ENCODE peak calls at places on chromosomes 11 and 22, in seven cellular contexts. Z, U, H, O, S, Q and N are unnamed samples.

GRCh38 chr11:120391854-120392253 is 55.6 kb downstream of the ARHGEF12 start:
- DNase-seq in Z (no peak), U (no peak), H (no peak), O (no peak), S (no peak), Q (no peak), N (no peak)

GRCh38 chr11:5891216-5891800 is 1.7 kb upstream of the OR52E5 start:
- DNase-seq in Z (no peak), U (no peak), H (no peak), O (no peak), S (no peak), Q (peak; percentile 23), N (no peak)

GRCh38 chr22:41695211-41695610 is 4.1 kb upstream of the MEI1 start:
- DNase-seq in Z (no peak), U (no peak), H (no peak), O (no peak), S (no peak), Q (no peak), N (no peak)

GRCh38 chr11:90310210-90310609 is 87.4 kb upstream of the CHORDC1 start:
- DNase-seq in Z (no peak), U (no peak), H (no peak), O (no peak), S (no peak), Q (no peak), N (no peak)

GRCh38 chr22:24071686-24072085 is 60.6 kb downstream of the CABIN1 start:
- DNase-seq in Z (no peak), U (no peak), H (no peak), O (no peak), S (no peak), Q (no peak), N (no peak)

GRCh38 chr11:76282106-76282630 is 75.9 kb upstream of the WNT11 start:
- DNase-seq in Z (no peak), U (no peak), H (no peak), O (no peak), S (peak; percentile 78), Q (no peak), N (no peak)

GRCh38 chr11:14029415-14029814 is 66.9 kb downstream of the SPON1 start:
- DNase-seq in Z (no peak), U (no peak), H (no peak), O (no peak), S (no peak), Q (no peak), N (no peak)

GRCh38 chr11:61891331-61892084 is at the start of gene FADS3:
- DNase-seq in Z (peak; percentile 61), U (no peak), H (peak; percentile 83), O (peak; percentile 71), S (peak; percentile 99), Q (peak; percentile 96), N (peak; percentile 90)

GRCh38 chr22:36419177-36419911 is 31.6 kb upstream of the MYH9 start:
- DNase-seq in Z (no peak), U (no peak), H (peak; percentile 23), O (no peak), S (peak; percentile 80), Q (no peak), N (no peak)

GRCh38 chr11:16280256-16280682 is 76.1 kb downstream of the SOX6 start:
- DNase-seq in Z (no peak), U (no peak), H (no peak), O (no peak), S (peak; percentile 32), Q (peak; percentile 36), N (no peak)

GRCh38 chr22:35517207-35517606 is 23.4 kb upstream of the RASD2 start:
- DNase-seq in Z (no peak), U (no peak), H (no peak), O (no peak), S (no peak), Q (no peak), N (no peak)

GRCh38 chr11:135074397-135074998 is 662.5 kb upstream of the B3GAT1 start:
- DNase-seq in Z (no peak), U (no peak), H (no peak), O (no peak), S (no peak), Q (peak; percentile 16), N (no peak)

GRCh38 chr11:15289718-15290117 is 175.0 kb downstream of the INSC start:
- DNase-seq in Z (no peak), U (no peak), H (peak; percentile 7), O (no peak), S (no peak), Q (no peak), N (no peak)

GRCh38 chr11:66693356-66694055 is 15.8 kb upstream of the RBM4B start:
- DNase-seq in Z (no peak), U (no peak), H (no peak), O (no peak), S (peak; percentile 25), Q (no peak), N (no peak)

GRCh38 chr11:8031248-8032115 is 44.3 kb downstream of the EIF3F start:
- DNase-seq in Z (no peak), U (no peak), H (no peak), O (no peak), S (no peak), Q (no peak), N (peak; percentile 47)

GRCh38 chr22:50319503-50319951 is 7.3 kb downstream of the DENND6B start:
- DNase-seq in Z (no peak), U (no peak), H (no peak), O (no peak), S (peak; percentile 64), Q (no peak), N (no peak)

GRCh38 chr22:20792221-20792965 is 18.5 kb downstream of the SERPIND1 start:
- DNase-seq in Z (no peak), U (no peak), H (no peak), O (no peak), S (no peak), Q (no peak), N (no peak)